ENCODE peak calls at places on chromosome 22, in eight cellular contexts. One of them, this sample, is unnamed.

GRCh38 chr22:35230839-35231584 is 26.3 kb upstream of the HMGXB4 start:
- DNase-seq in kidney epithelial cell: no peak
- DNase-seq in kidney: no peak
- DNase-seq in heart left ventricle: no peak
- DNase-seq in CD4-positive, alpha-beta T cell: no peak
- DNase-seq in WTC11: no peak
- DNase-seq in BE2C: peak; percentile 49
- DNase-seq in brain microvascular endothelial cell: no peak
- DNase-seq in this sample: no peak

GRCh38 chr22:48494256-48494967 is 1333.3 kb downstream of the BRD1 start:
- DNase-seq in kidney epithelial cell: no peak
- DNase-seq in kidney: peak; percentile 49
- DNase-seq in heart left ventricle: no peak
- DNase-seq in CD4-positive, alpha-beta T cell: no peak
- DNase-seq in WTC11: no peak
- DNase-seq in BE2C: no peak
- DNase-seq in brain microvascular endothelial cell: no peak
- DNase-seq in this sample: no peak

GRCh38 chr22:49568751-49569285 is 258.9 kb downstream of the BRD1 start:
- DNase-seq in kidney epithelial cell: no peak
- DNase-seq in kidney: peak; percentile 35
- DNase-seq in heart left ventricle: peak; percentile 51
- DNase-seq in CD4-positive, alpha-beta T cell: no peak
- DNase-seq in WTC11: no peak
- DNase-seq in BE2C: no peak
- DNase-seq in brain microvascular endothelial cell: no peak
- DNase-seq in this sample: no peak

GRCh38 chr22:49209452-49210195 is 618.0 kb downstream of the BRD1 start:
- DNase-seq in kidney epithelial cell: no peak
- DNase-seq in kidney: peak; percentile 75
- DNase-seq in heart left ventricle: peak; percentile 29
- DNase-seq in CD4-positive, alpha-beta T cell: no peak
- DNase-seq in WTC11: peak; percentile 13
- DNase-seq in BE2C: peak; percentile 26
- DNase-seq in brain microvascular endothelial cell: no peak
- DNase-seq in this sample: no peak

GRCh38 chr22:36365020-36365411 is 22.8 kb downstream of the MYH9 start:
- DNase-seq in kidney epithelial cell: peak; percentile 93
- DNase-seq in kidney: peak; percentile 92
- DNase-seq in heart left ventricle: no peak
- DNase-seq in CD4-positive, alpha-beta T cell: peak; percentile 87
- DNase-seq in WTC11: no peak
- DNase-seq in BE2C: no peak
- DNase-seq in brain microvascular endothelial cell: peak; percentile 92
- DNase-seq in this sample: no peak

GRCh38 chr22:35971418-35972119 is 57.1 kb downstream of the RBFOX2 start:
- DNase-seq in kidney epithelial cell: peak; percentile 10
- DNase-seq in kidney: no peak
- DNase-seq in heart left ventricle: no peak
- DNase-seq in CD4-positive, alpha-beta T cell: no peak
- DNase-seq in WTC11: no peak
- DNase-seq in BE2C: peak; percentile 72
- DNase-seq in brain microvascular endothelial cell: peak; percentile 41
- DNase-seq in this sample: no peak

GRCh38 chr22:44892803-44893730 is 116.7 kb downstream of the PHF21B start:
- DNase-seq in kidney epithelial cell: no peak
- DNase-seq in kidney: peak; percentile 50
- DNase-seq in heart left ventricle: no peak
- DNase-seq in CD4-positive, alpha-beta T cell: no peak
- DNase-seq in WTC11: no peak
- DNase-seq in BE2C: no peak
- DNase-seq in brain microvascular endothelial cell: no peak
- DNase-seq in this sample: no peak

GRCh38 chr22:45863981-45864751 is 112.8 kb downstream of the WNT7B start:
- DNase-seq in kidney epithelial cell: peak; percentile 38
- DNase-seq in kidney: peak; percentile 81
- DNase-seq in heart left ventricle: peak; percentile 83
- DNase-seq in CD4-positive, alpha-beta T cell: peak; percentile 53
- DNase-seq in WTC11: peak; percentile 88
- DNase-seq in BE2C: peak; percentile 90
- DNase-seq in brain microvascular endothelial cell: peak; percentile 28
- DNase-seq in this sample: peak; percentile 93

GRCh38 chr22:46976130-46976529 is 213.7 kb downstream of the TBC1D22A start:
- DNase-seq in kidney epithelial cell: no peak
- DNase-seq in kidney: no peak
- DNase-seq in heart left ventricle: no peak
- DNase-seq in CD4-positive, alpha-beta T cell: no peak
- DNase-seq in WTC11: no peak
- DNase-seq in BE2C: no peak
- DNase-seq in brain microvascular endothelial cell: no peak
- DNase-seq in this sample: no peak

GRCh38 chr22:21450858-21451331 is 16.3 kb upstream of the TMEM191C start:
- DNase-seq in kidney epithelial cell: no peak
- DNase-seq in kidney: peak; percentile 61
- DNase-seq in heart left ventricle: no peak
- DNase-seq in CD4-positive, alpha-beta T cell: no peak
- DNase-seq in WTC11: peak; percentile 10
- DNase-seq in BE2C: peak; percentile 11
- DNase-seq in brain microvascular endothelial cell: no peak
- DNase-seq in this sample: no peak

GRCh38 chr22:42169055-42169469 is 38.5 kb upstream of the CYP2D6 start:
- DNase-seq in kidney epithelial cell: no peak
- DNase-seq in kidney: no peak
- DNase-seq in heart left ventricle: peak; percentile 72
- DNase-seq in CD4-positive, alpha-beta T cell: peak; percentile 68
- DNase-seq in WTC11: peak; percentile 90
- DNase-seq in BE2C: peak; percentile 84
- DNase-seq in brain microvascular endothelial cell: peak; percentile 71
- DNase-seq in this sample: peak; percentile 87

GRCh38 chr22:30027169-30027568 is 53.1 kb upstream of the HORMAD2 start:
- DNase-seq in kidney epithelial cell: no peak
- DNase-seq in kidney: no peak
- DNase-seq in heart left ventricle: no peak
- DNase-seq in CD4-positive, alpha-beta T cell: no peak
- DNase-seq in WTC11: no peak
- DNase-seq in BE2C: no peak
- DNase-seq in brain microvascular endothelial cell: no peak
- DNase-seq in this sample: no peak

GRCh38 chr22:37196539-37197450 is 8.7 kb upstream of the C1QTNF6 start:
- DNase-seq in kidney epithelial cell: no peak
- DNase-seq in kidney: peak; percentile 96
- DNase-seq in heart left ventricle: peak; percentile 92
- DNase-seq in CD4-positive, alpha-beta T cell: no peak
- DNase-seq in WTC11: no peak
- DNase-seq in BE2C: peak; percentile 68
- DNase-seq in brain microvascular endothelial cell: no peak
- DNase-seq in this sample: no peak

GRCh38 chr22:36385491-36386350 is 2.0 kb downstream of the MYH9 start:
- DNase-seq in kidney epithelial cell: peak; percentile 60
- DNase-seq in kidney: peak; percentile 85
- DNase-seq in heart left ventricle: no peak
- DNase-seq in CD4-positive, alpha-beta T cell: peak; percentile 65
- DNase-seq in WTC11: no peak
- DNase-seq in BE2C: peak; percentile 38
- DNase-seq in brain microvascular endothelial cell: no peak
- DNase-seq in this sample: no peak

GRCh38 chr22:30188911-30189310 is 57.6 kb downstream of the LIF start:
- DNase-seq in kidney epithelial cell: no peak
- DNase-seq in kidney: no peak
- DNase-seq in heart left ventricle: no peak
- DNase-seq in CD4-positive, alpha-beta T cell: no peak
- DNase-seq in WTC11: no peak
- DNase-seq in BE2C: no peak
- DNase-seq in brain microvascular endothelial cell: no peak
- DNase-seq in this sample: no peak

GRCh38 chr22:19688301-19689290 is 25.7 kb upstream of the SEPTIN5 start:
- DNase-seq in kidney epithelial cell: no peak
- DNase-seq in kidney: no peak
- DNase-seq in heart left ventricle: no peak
- DNase-seq in CD4-positive, alpha-beta T cell: no peak
- DNase-seq in WTC11: no peak
- DNase-seq in BE2C: no peak
- DNase-seq in brain microvascular endothelial cell: no peak
- DNase-seq in this sample: no peak

GRCh38 chr22:36166086-36166485 is 5.5 kb upstream of the APOL3 start:
- DNase-seq in kidney epithelial cell: no peak
- DNase-seq in kidney: no peak
- DNase-seq in heart left ventricle: no peak
- DNase-seq in CD4-positive, alpha-beta T cell: no peak
- DNase-seq in WTC11: no peak
- DNase-seq in BE2C: no peak
- DNase-seq in brain microvascular endothelial cell: no peak
- DNase-seq in this sample: no peak

GRCh38 chr22:49658902-49659280 is 168.8 kb downstream of the BRD1 start:
- DNase-seq in kidney epithelial cell: no peak
- DNase-seq in kidney: peak; percentile 10
- DNase-seq in heart left ventricle: no peak
- DNase-seq in CD4-positive, alpha-beta T cell: no peak
- DNase-seq in WTC11: peak; percentile 11
- DNase-seq in BE2C: no peak
- DNase-seq in brain microvascular endothelial cell: no peak
- DNase-seq in this sample: no peak

GRCh38 chr22:32144875-32145274 is 14.2 kb downstream of the C22orf42 start:
- DNase-seq in kidney epithelial cell: no peak
- DNase-seq in kidney: no peak
- DNase-seq in heart left ventricle: no peak
- DNase-seq in CD4-positive, alpha-beta T cell: no peak
- DNase-seq in WTC11: no peak
- DNase-seq in BE2C: no peak
- DNase-seq in brain microvascular endothelial cell: no peak
- DNase-seq in this sample: no peak

GRCh38 chr22:27794244-27794643 is 7.3 kb downstream of the MN1 start:
- DNase-seq in kidney epithelial cell: no peak
- DNase-seq in kidney: peak; percentile 13
- DNase-seq in heart left ventricle: no peak
- DNase-seq in CD4-positive, alpha-beta T cell: no peak
- DNase-seq in WTC11: no peak
- DNase-seq in BE2C: no peak
- DNase-seq in brain microvascular endothelial cell: no peak
- DNase-seq in this sample: no peak
- TF ChIP-seq CTCF in kidney epithelial cell: no peak
- TF ChIP-seq CTCF in kidney: no peak
- TF ChIP-seq CTCF in heart left ventricle: no peak
- TF ChIP-seq CTCF in CD4-positive, alpha-beta T cell: no peak
- TF ChIP-seq CTCF in WTC11: no peak
- TF ChIP-seq CTCF in BE2C: no peak
- TF ChIP-seq CTCF in brain microvascular endothelial cell: peak; percentile 3
- TF ChIP-seq CTCF in this sample: no peak

DNA sequence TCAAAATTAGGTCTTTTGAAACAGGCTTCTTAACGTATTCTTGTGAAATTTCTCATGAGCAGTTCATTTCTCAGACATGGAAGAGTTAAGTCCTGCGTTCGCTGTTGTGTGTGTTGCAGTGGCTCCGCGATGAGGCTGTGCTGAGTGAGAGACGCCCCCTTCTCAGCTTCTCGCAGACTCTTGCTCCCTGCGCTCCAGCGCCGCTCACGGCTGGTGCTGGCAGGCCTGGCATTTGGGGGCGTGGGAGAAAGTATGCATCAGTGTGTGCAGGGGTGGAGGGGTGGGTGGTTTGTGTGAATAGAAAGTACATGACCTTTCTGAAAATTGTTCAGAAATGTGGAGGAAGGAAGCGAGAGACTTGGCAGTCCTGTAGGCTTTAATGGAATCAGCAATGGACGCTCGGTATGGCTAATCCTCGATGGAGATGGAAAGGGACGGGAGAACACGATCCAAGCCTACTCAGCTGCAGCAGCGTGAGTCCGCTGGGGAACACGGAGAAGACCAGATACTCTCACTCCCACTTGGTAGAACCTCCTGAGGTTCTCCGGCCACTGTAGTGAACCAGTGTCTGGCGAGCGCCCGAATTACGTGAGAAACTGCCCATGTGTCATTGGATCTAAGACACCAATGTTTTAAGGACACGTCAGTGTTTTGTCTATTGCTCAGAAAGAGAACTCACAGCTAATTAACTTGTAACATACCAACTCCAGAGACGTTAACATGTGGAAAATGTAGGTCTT is 5.9 kb downstream of the TAB1 start:
- DNase-seq in kidney epithelial cell: no peak
- DNase-seq in kidney: peak; percentile 73
- DNase-seq in heart left ventricle: no peak
- DNase-seq in CD4-positive, alpha-beta T cell: peak; percentile 11
- DNase-seq in WTC11: no peak
- DNase-seq in BE2C: no peak
- DNase-seq in brain microvascular endothelial cell: peak; percentile 75
- DNase-seq in this sample: no peak
- TF ChIP-seq CTCF in kidney epithelial cell: peak; percentile 11
- TF ChIP-seq CTCF in kidney: no peak
- TF ChIP-seq CTCF in heart left ventricle: no peak
- TF ChIP-seq CTCF in CD4-positive, alpha-beta T cell: no peak
- TF ChIP-seq CTCF in WTC11: no peak
- TF ChIP-seq CTCF in BE2C: no peak
- TF ChIP-seq CTCF in brain microvascular endothelial cell: peak; percentile 61
- TF ChIP-seq CTCF in this sample: no peak

GRCh38 chr22:41092847-41093371 is 517 bp downstream of the EP300 start:
- DNase-seq in kidney epithelial cell: no peak
- DNase-seq in kidney: no peak
- DNase-seq in heart left ventricle: no peak
- DNase-seq in CD4-positive, alpha-beta T cell: peak; percentile 17
- DNase-seq in WTC11: no peak
- DNase-seq in BE2C: peak; percentile 49
- DNase-seq in brain microvascular endothelial cell: no peak
- DNase-seq in this sample: no peak

GRCh38 chr22:41096391-41096790 is 4.0 kb downstream of the EP300 start:
- DNase-seq in kidney epithelial cell: no peak
- DNase-seq in kidney: no peak
- DNase-seq in heart left ventricle: no peak
- DNase-seq in CD4-positive, alpha-beta T cell: no peak
- DNase-seq in WTC11: no peak
- DNase-seq in BE2C: no peak
- DNase-seq in brain microvascular endothelial cell: no peak
- DNase-seq in this sample: no peak

GRCh38 chr22:41091139-41092022 is 1.0 kb upstream of the EP300 start:
- DNase-seq in kidney epithelial cell: peak; percentile 81
- DNase-seq in kidney: peak; percentile 100
- DNase-seq in heart left ventricle: peak; percentile 100
- DNase-seq in CD4-positive, alpha-beta T cell: peak; percentile 99
- DNase-seq in WTC11: peak; percentile 99
- DNase-seq in BE2C: peak; percentile 99
- DNase-seq in brain microvascular endothelial cell: peak; percentile 97
- DNase-seq in this sample: peak; percentile 99

GRCh38 chr22:41094036-41094435 is 1.6 kb downstream of the EP300 start:
- DNase-seq in kidney epithelial cell: no peak
- DNase-seq in kidney: no peak
- DNase-seq in heart left ventricle: no peak
- DNase-seq in CD4-positive, alpha-beta T cell: no peak
- DNase-seq in WTC11: no peak
- DNase-seq in BE2C: no peak
- DNase-seq in brain microvascular endothelial cell: peak; percentile 16
- DNase-seq in this sample: no peak

GRCh38 chr22:41092023-41092817 is at the start of gene EP300:
- DNase-seq in kidney epithelial cell: peak; percentile 14
- DNase-seq in kidney: peak; percentile 97
- DNase-seq in heart left ventricle: peak; percentile 92
- DNase-seq in CD4-positive, alpha-beta T cell: peak; percentile 86
- DNase-seq in WTC11: peak; percentile 69
- DNase-seq in BE2C: peak; percentile 85
- DNase-seq in brain microvascular endothelial cell: peak; percentile 45
- DNase-seq in this sample: peak; percentile 56
- TF ChIP-seq CTCF in kidney epithelial cell: peak; percentile 23
- TF ChIP-seq CTCF in kidney: no peak
- TF ChIP-seq CTCF in heart left ventricle: peak; percentile 18
- TF ChIP-seq CTCF in CD4-positive, alpha-beta T cell: peak; percentile 31
- TF ChIP-seq CTCF in WTC11: no peak
- TF ChIP-seq CTCF in BE2C: peak; percentile 16
- TF ChIP-seq CTCF in brain microvascular endothelial cell: peak; percentile 38
- TF ChIP-seq CTCF in this sample: peak; percentile 44

GRCh38 chr22:38732251-38732815 is 23.5 kb downstream of the SUN2 start:
- DNase-seq in kidney epithelial cell: no peak
- DNase-seq in kidney: peak; percentile 69
- DNase-seq in heart left ventricle: no peak
- DNase-seq in CD4-positive, alpha-beta T cell: no peak
- DNase-seq in WTC11: no peak
- DNase-seq in BE2C: no peak
- DNase-seq in brain microvascular endothelial cell: no peak
- DNase-seq in this sample: no peak
- TF ChIP-seq CTCF in kidney epithelial cell: no peak
- TF ChIP-seq CTCF in kidney: no peak
- TF ChIP-seq CTCF in heart left ventricle: no peak
- TF ChIP-seq CTCF in CD4-positive, alpha-beta T cell: no peak
- TF ChIP-seq CTCF in WTC11: no peak
- TF ChIP-seq CTCF in BE2C: no peak
- TF ChIP-seq CTCF in brain microvascular endothelial cell: no peak
- TF ChIP-seq CTCF in this sample: no peak

This sample was measured in neural crest cell.